ENCODE peak calls at places on chromosomes 13 and 19, in five cellular contexts. R is spleen, S is ovary, G is body of pancreas, W is heart left ventricle. L is an unnamed sample.

GRCh38 chr19:29909545-29909944 is 32.5 kb upstream of the URI1 start:
- DNase-seq in R (no peak), S (no peak), G (no peak), W (no peak), L (no peak)

GRCh38 chr13:73922728-73923393 is 211.3 kb downstream of the KLF12 start:
- DNase-seq in R (no peak), S (no peak), G (no peak), W (no peak), L (no peak)

GRCh38 chr13:39900106-39900750 is 244.8 kb downstream of the COG6 start:
- DNase-seq in R (no peak), S (no peak), G (no peak), W (no peak), L (no peak)

GRCh38 chr19:531009-531752 is 379 bp upstream of the CDC34 start:
- DNase-seq in R (peak), S (peak), G (peak), W (peak), L (peak)

GRCh38 chr19:49599378-49600298 is 8.7 kb downstream of the PRR12 start:
- DNase-seq in R (no peak), S (no peak), G (no peak), W (no peak), L (no peak)

GRCh38 chr13:85068231-85068630 is 731.0 kb downstream of the SLITRK6 start:
- DNase-seq in R (no peak), S (no peak), G (no peak), W (no peak), L (no peak)

GRCh38 chr19:7408251-7408650 is 59.5 kb downstream of the ARHGEF18 start:
- DNase-seq in R (no peak), S (no peak), G (no peak), W (no peak), L (no peak)

GRCh38 chr13:63463782-63464610 is 2048.3 kb upstream of the PCDH20 start:
- DNase-seq in R (no peak), S (no peak), G (no peak), W (no peak), L (no peak)

GRCh38 chr13:50080158-50080855 is 65.1 kb downstream of the KCNRG start:
- DNase-seq in R (no peak), S (peak), G (peak), W (peak), L (no peak)

GRCh38 chr19:55697069-55697440 is 22.0 kb downstream of the EPN1 start:
- DNase-seq in R (peak), S (no peak), G (no peak), W (no peak), L (no peak)

GRCh38 chr13:35198821-35199220 is 256.8 kb downstream of the NBEA start:
- DNase-seq in R (no peak), S (no peak), G (no peak), W (no peak), L (no peak)

GRCh38 chr13:113421673-113422270 is 31.5 kb downstream of the ADPRHL1 start:
- DNase-seq in R (no peak), S (peak), G (no peak), W (peak), L (no peak)

GRCh38 chr19:19554074-19555023 is 16.3 kb downstream of the CILP2 start:
- DNase-seq in R (peak), S (no peak), G (peak), W (peak), L (no peak)

GRCh38 chr13:51397262-51397933 is 55.4 kb downstream of the INTS6 start:
- DNase-seq in R (no peak), S (no peak), G (peak), W (no peak), L (no peak)

GRCh38 chr13:83325454-83325853 is 556.8 kb downstream of the SLITRK1 start:
- DNase-seq in R (no peak), S (no peak), G (no peak), W (no peak), L (no peak)

GRCh38 chr13:29540799-29541198 is 54.7 kb downstream of the SLC7A1 start:
- DNase-seq in R (no peak), S (no peak), G (no peak), W (no peak), L (no peak)

GRCh38 chr13:35927554-35927953 is 203.6 kb downstream of the DCLK1 start:
- DNase-seq in R (no peak), S (no peak), G (peak), W (no peak), L (peak)

GRCh38 chr13:99356216-99357089 is 49.3 kb upstream of the GPR183 start:
- DNase-seq in R (peak), S (peak), G (peak), W (peak), L (peak)

GRCh38 chr13:52832268-52832667 is 16.2 kb downstream of the PCDH8 start:
- DNase-seq in R (no peak), S (no peak), G (no peak), W (no peak), L (no peak)

GRCh38 chr13:41706189-41706588 is 248.8 kb downstream of the RGCC start:
- DNase-seq in R (no peak), S (no peak), G (no peak), W (no peak), L (no peak)

GRCh38 chr13:39510296-39510695 is 92.7 kb downstream of the LHFPL6 start:
- DNase-seq in R (no peak), S (no peak), G (no peak), W (no peak), L (no peak)

GRCh38 chr19:48258350-48258749 is 2.6 kb upstream of the CARD8 start:
- DNase-seq in R (no peak), S (no peak), G (no peak), W (no peak), L (no peak)

GRCh38 chr19:15991602-15992001 is 42.8 kb downstream of the OR10H4 start:
- DNase-seq in R (no peak), S (no peak), G (no peak), W (no peak), L (no peak)

GRCh38 chr19:28294395-28294794 is 918.6 kb downstream of the UQCRFS1 start:
- DNase-seq in R (no peak), S (no peak), G (no peak), W (peak), L (no peak)

GRCh38 chr19:42402376-42403116 is 12.4 kb upstream of the CNFN start:
- DNase-seq in R (peak), S (peak), G (no peak), W (no peak), L (no peak)

GRCh38 chr13:84605927-84606326 is 723.7 kb upstream of the SLITRK1 start:
- DNase-seq in R (no peak), S (no peak), G (no peak), W (no peak), L (no peak)

GRCh38 chr13:98513837-98514236 is 63.1 kb downstream of the STK24 start:
- DNase-seq in R (no peak), S (no peak), G (no peak), W (no peak), L (no peak)

GRCh38 chr13:80685942-80686341 is 345.0 kb upstream of the SPRY2 start:
- DNase-seq in R (no peak), S (no peak), G (no peak), W (no peak), L (no peak)

DNA sequence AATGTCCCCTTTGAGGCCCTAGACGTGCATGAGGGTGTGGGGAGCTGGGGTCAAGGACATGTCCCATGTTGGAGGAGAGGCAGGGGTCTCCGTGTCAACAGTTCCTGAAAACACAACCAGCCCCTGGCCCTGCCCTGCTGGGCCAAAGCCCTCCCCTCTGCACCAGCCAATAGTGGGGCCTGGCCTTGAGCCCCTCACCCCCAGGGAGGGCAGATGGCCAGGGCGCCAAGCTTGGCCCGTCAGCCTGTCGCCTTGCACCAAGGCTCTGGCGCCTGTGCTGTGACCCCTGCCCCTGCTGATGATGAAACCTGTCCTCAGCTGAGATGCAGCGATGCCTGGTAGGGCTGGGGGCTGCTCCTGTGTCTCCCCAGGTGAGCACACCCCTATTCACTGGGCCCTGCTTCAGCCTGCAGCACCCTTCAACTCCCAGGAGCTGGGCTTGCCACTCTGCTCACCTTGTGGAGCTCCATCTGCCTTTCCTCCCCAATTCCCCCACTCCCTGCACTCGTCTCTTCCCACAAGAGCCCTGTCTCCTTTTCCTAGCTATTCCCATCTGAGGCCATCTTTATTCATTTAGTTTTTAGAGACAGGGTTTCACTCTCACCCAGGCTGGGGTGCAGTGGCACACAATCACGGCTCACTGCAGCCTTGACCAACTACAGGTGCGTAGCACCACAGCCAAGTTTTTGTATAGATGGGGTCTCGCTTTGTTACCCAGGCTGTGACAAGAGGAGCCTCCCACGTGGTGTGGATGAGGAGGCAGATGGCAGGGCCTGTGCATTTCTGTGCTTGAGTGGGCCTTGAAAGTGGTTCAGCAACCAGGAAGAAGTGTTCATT is 2.1 kb upstream of the HAMP start:
- DNase-seq in R (no peak), S (peak), G (no peak), W (no peak), L (no peak)
- TF ChIP-seq POLR2A in R (no peak), S (no peak), G (no peak), W (no peak), L (no peak)

GRCh38 chr19:2733930-2734588 is 5.8 kb downstream of the SLC39A3 start:
- DNase-seq in R (no peak), S (no peak), G (no peak), W (no peak), L (no peak)

GRCh38 chr19:2736550-2737190 is 3.1 kb downstream of the SLC39A3 start:
- DNase-seq in R (no peak), S (no peak), G (no peak), W (no peak), L (no peak)

GRCh38 chr19:2732883-2733282 is 6.9 kb downstream of the SLC39A3 start:
- DNase-seq in R (no peak), S (no peak), G (no peak), W (no peak), L (no peak)

GRCh38 chr19:2734589-2735288 is 5.1 kb downstream of the SLC39A3 start:
- DNase-seq in R (no peak), S (no peak), G (no peak), W (no peak), L (no peak)

GRCh38 chr19:2735374-2735773 is 4.4 kb downstream of the SLC39A3 start:
- DNase-seq in R (no peak), S (no peak), G (no peak), W (no peak), L (no peak)
- TF ChIP-seq POLR2A in R (no peak), S (no peak), G (no peak), W (no peak), L (no peak)

GRCh38 chr19:33040994-33041827 is 23.5 kb downstream of the RHPN2 start:
- DNase-seq in R (no peak), S (no peak), G (peak), W (no peak), L (no peak)

GRCh38 chr19:33039815-33040214 is 24.9 kb downstream of the RHPN2 start:
- DNase-seq in R (no peak), S (no peak), G (no peak), W (no peak), L (no peak)

GRCh38 chr19:33035461-33035860 is 29.2 kb downstream of the RHPN2 start:
- DNase-seq in R (no peak), S (no peak), G (no peak), W (no peak), L (no peak)

DNA sequence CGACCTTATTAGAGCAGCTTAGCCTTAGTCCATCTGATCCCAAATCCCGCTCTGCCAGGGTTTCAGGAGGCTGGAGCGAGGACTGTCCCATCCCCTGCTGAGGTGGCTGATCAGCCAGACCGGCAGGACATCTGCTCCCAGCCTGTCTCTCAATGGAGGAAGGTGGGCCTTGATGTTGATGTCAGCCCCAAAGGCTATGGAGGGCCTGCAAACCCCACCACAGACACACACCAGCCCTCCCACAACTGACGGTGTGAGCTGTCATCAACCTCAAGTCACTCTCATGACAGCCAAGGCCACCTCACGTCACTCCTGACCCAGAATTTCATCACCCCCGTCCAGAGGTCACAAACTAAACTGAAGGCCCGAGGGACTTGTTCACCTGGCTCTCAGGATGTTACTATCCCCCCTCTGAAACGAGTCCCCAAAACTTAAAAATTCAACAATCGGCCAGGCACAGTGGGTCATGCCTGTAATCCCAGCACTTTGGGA is 25.5 kb downstream of the RHPN2 start:
- DNase-seq in R (no peak), S (no peak), G (no peak), W (no peak), L (no peak)
- TF ChIP-seq POLR2A in R (no peak), S (no peak), G (no peak), W (no peak), L (no peak)

GRCh38 chr13:79480954-79481684 is at the start of gene NDFIP2:
- DNase-seq in R (peak), S (peak), G (peak), W (peak), L (peak)
- TF ChIP-seq POLR2A in R (no peak), S (peak), G (peak), W (peak), L (peak)

DNA sequence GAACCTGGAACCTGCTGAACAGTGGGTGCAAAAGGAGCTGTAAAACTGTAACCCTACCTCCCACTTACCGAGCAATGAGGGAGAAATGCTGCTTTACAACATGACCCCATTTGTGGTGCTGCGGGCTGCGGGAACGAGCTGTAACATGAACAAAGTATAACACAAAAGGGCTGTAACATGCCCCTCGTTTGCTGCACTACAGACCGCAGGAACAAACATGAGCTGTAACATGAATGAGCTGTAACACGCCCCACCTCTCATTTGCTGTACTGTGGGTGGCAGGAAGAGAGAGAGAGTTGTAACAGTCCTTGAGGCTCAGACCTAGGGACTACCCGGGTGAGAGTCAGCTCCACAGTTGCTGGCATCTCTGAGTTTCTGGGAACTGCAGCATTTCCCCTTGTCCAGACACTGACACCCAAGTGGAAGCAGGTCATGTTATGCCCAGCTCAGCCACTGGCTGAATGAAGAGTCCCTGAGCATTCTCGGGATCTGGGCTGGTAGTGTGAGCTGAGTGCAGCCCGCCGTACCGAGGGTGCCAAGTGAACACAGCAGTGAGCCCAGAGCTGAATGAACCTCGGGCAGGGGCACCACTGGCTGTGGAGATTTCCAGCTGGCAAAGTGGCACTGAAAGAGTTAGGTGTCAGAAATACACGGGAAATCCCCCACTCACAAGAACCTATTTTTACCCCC is 1385.3 kb upstream of the SPRY2 start:
- DNase-seq in R (no peak), S (no peak), G (no peak), W (no peak), L (no peak)
- TF ChIP-seq POLR2A in R (no peak), S (no peak), G (no peak), W (no peak), L (no peak)

DNA sequence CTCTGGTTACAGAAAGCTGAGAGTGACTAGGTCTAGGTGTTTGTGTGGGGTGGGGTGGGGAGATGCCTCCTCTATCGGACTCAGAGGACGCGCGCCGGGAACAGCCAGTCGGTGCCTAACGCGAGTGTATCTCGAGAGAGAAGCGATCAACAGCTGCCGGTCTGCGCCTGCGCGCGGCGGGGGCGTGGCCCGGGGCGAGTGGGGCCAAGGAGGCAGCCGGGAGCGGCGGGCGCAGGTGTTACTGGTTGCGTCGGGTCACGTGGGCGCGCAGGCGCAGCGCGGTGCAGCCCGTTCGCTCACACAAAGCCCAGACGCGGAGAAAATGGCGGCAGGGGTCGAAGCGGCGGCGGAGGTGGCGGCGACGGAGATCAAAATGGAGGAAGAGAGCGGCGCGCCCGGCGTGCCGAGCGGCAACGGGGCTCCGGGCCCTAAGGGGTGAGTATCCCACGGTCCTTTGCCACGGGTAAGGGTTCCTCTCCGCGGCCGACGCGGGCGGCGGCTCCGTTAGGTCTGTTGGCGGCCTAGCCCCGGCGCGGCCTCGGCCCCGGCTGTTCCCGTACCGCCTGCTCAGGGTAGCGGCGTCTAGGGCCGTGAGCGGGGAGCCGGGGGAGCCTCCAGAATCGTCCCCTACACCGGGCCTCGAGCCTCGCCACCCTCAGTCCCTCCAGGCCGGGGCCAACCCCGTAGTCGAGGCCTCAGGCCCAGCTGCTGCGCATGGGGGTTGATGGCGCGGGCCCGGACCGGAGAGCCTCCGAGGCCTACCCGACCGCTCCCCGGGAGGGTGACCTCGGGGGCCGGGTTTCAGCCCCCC is at the start of gene HNRNPM:
- DNase-seq in R (peak), S (peak), G (peak), W (peak), L (peak)
- TF ChIP-seq POLR2A in R (peak), S (peak), G (peak), W (peak), L (peak)

DNA sequence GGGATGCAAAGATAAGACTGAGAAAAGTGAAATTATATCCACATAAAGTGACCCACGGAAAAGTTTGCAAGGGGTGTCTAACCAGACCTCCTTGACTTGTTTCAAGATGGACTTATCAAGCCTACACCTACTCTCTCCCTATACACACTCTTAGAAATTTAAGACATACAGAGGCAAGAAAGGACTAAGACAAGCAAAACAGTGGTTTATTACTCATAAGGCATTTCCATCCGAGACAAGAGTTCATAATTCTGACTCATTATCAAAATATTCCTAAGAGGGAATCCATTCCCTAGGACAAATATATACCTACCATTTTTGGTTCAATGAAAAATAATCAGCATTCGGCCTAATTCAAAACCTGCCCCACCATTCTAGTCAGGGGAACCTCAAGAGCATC is 232.6 kb upstream of the GPC6 start:
- DNase-seq in R (no peak), S (no peak), G (no peak), W (no peak), L (no peak)
- TF ChIP-seq POLR2A in R (no peak), S (no peak), G (no peak), W (no peak), L (no peak)

L was measured in H54.